ENCODE peak calls at places on chromosome 1, in ten cellular contexts. M is GM12865, D is AG04450, X is SK-N-SH, Y is heart right ventricle, I is tibial nerve, Q is fibroblast of the aortic adventitia, H is spleen, E is stomach, A is MM.1S. W is an unnamed sample.

GRCh38 chr1:163072658-163073057 is 3.5 kb downstream of the RGS4 start:
- DNase-seq in M (no peak), D (no peak), X (no peak), Y (no peak), I (no peak), Q (peak; percentile 69), H (no peak), E (no peak), A (no peak), W (no peak)

GRCh38 chr1:215113776-215114153 is 31.2 kb downstream of the KCNK2 start:
- DNase-seq in M (peak; percentile 7), D (no peak), X (no peak), Y (no peak), I (no peak), Q (no peak), H (no peak), E (no peak), A (no peak), W (peak; percentile 6)

GRCh38 chr1:28176492-28177470 is at the start of gene PTAFR:
- DNase-seq in M (peak; percentile 82), D (no peak), X (no peak), Y (peak; percentile 23), I (no peak), Q (no peak), H (peak; percentile 92), E (no peak), A (no peak), W (no peak)

GRCh38 chr1:213440766-213441165 is 389.7 kb downstream of the RPS6KC1 start:
- DNase-seq in M (no peak), D (no peak), X (no peak), Y (no peak), I (no peak), Q (no peak), H (no peak), E (no peak), A (no peak), W (no peak)

GRCh38 chr1:28240024-28240423 is 4.1 kb downstream of the ATP5IF1 start:
- DNase-seq in M (no peak), D (no peak), X (no peak), Y (no peak), I (no peak), Q (no peak), H (no peak), E (no peak), A (no peak), W (no peak)

GRCh38 chr1:21703318-21703963 is 34.3 kb upstream of the RAP1GAP start:
- DNase-seq in M (peak; percentile 50), D (peak; percentile 21), X (peak; percentile 49), Y (no peak), I (no peak), Q (peak; percentile 89), H (no peak), E (no peak), A (no peak), W (no peak)

GRCh38 chr1:55464550-55464949 is 249.4 kb upstream of the USP24 start:
- DNase-seq in M (no peak), D (no peak), X (no peak), Y (no peak), I (no peak), Q (no peak), H (no peak), E (no peak), A (no peak), W (no peak)

GRCh38 chr1:152110365-152110859 is 4.8 kb downstream of the TCHH start:
- DNase-seq in M (peak; percentile 50), D (no peak), X (no peak), Y (peak; percentile 31), I (no peak), Q (peak; percentile 48), H (peak; percentile 78), E (no peak), A (peak; percentile 38), W (no peak)

GRCh38 chr1:31510853-31511789 is 65.2 kb upstream of the TINAGL1 start:
- DNase-seq in M (no peak), D (no peak), X (no peak), Y (no peak), I (no peak), Q (no peak), H (no peak), E (no peak), A (no peak), W (no peak)

GRCh38 chr1:178506669-178507068 is 6.2 kb upstream of the TEX35 start:
- DNase-seq in M (no peak), D (no peak), X (no peak), Y (no peak), I (no peak), Q (no peak), H (no peak), E (peak; percentile 60), A (no peak), W (no peak)

GRCh38 chr1:26168410-26169167 is at the start of gene C1orf232:
- DNase-seq in M (no peak), D (no peak), X (no peak), Y (no peak), I (no peak), Q (no peak), H (no peak), E (no peak), A (no peak), W (no peak)

GRCh38 chr1:119316870-119317416 is 51.6 kb upstream of the HAO2 start:
- DNase-seq in M (no peak), D (no peak), X (peak; percentile 31), Y (no peak), I (no peak), Q (no peak), H (no peak), E (no peak), A (no peak), W (no peak)

GRCh38 chr1:71660417-71660816 is 579.6 kb upstream of the ZRANB2 start:
- DNase-seq in M (no peak), D (no peak), X (no peak), Y (no peak), I (no peak), Q (peak; percentile 37), H (no peak), E (no peak), A (no peak), W (peak; percentile 32)

GRCh38 chr1:231460614-231461013 is 38.5 kb upstream of the EGLN1 start:
- DNase-seq in M (peak; percentile 75), D (no peak), X (no peak), Y (no peak), I (no peak), Q (no peak), H (no peak), E (no peak), A (peak; percentile 69), W (no peak)

GRCh38 chr1:50959303-50959912 is 659 bp downstream of the FAF1 start:
- DNase-seq in M (peak; percentile 18), D (no peak), X (peak; percentile 41), Y (no peak), I (peak; percentile 12), Q (peak; percentile 42), H (no peak), E (no peak), A (no peak), W (no peak)

GRCh38 chr1:37890378-37891014 is 31.1 kb upstream of the MTF1 start:
- DNase-seq in M (peak; percentile 64), D (no peak), X (peak; percentile 56), Y (no peak), I (peak; percentile 28), Q (peak; percentile 45), H (no peak), E (no peak), A (no peak), W (peak; percentile 16)
- TF ChIP-seq CTCF in M (peak; percentile 45), D (peak; percentile 46), X (peak; percentile 70), Y (peak; percentile 58), I (peak; percentile 25), Q (peak; percentile 22), H (peak; percentile 65), E (peak; percentile 68), A (peak; percentile 37), W (peak; percentile 29)

GRCh38 chr1:13829152-13829769 is 129.3 kb downstream of the PRDM2 start:
- DNase-seq in M (no peak), D (no peak), X (peak; percentile 5), Y (no peak), I (no peak), Q (no peak), H (no peak), E (no peak), A (no peak), W (no peak)
- H3K4me3 ChIP-seq in M (no peak overlapping the region), D (no peak overlapping the region), X (no peak overlapping the region), Y (no peak overlapping the region), I (no peak overlapping the region), Q (no peak overlapping the region), H (no peak overlapping the region), E (no peak overlapping the region), A (peak overlapping the region; percentile 62), W (no peak overlapping the region)

DNA sequence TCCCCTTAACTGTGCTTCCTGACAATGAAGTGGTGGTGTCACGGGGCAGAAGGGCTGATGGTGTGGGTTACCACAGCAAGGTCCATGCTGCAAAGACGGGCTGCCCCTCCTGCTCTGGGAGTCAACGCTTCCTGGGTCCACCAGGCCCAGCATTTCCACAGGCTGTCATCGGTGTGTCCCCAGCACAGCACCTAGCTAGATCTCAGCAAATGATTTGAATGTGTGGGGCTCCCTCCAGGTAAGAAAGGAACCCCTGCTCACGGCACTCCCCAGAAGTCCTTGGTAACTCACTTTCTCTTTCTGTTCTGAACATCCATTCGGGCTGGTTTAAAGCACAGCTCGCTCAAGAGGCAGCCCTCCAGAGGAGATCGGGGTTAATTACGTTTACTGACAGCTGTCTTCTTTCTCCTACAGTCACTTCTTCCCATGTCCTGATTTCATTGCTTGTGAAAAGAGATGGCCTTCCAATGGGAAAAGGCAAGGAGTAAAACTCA is 27.3 kb downstream of the HIVEP3 start:
- DNase-seq in M (peak; percentile 88), D (no peak), X (peak; percentile 42), Y (no peak), I (no peak), Q (peak; percentile 51), H (no peak), E (peak; percentile 41), A (peak; percentile 93), W (no peak)
- TF ChIP-seq CTCF in M (peak; percentile 37), D (peak; percentile 33), X (peak; percentile 13), Y (peak; percentile 26), I (no peak), Q (peak; percentile 20), H (peak; percentile 26), E (no peak), A (peak; percentile 55), W (no peak)

GRCh38 chr1:154735801-154736163 is 127.8 kb upstream of the ADAR start:
- DNase-seq in M (no peak), D (no peak), X (no peak), Y (no peak), I (no peak), Q (no peak), H (no peak), E (no peak), A (no peak), W (no peak)

GRCh38 chr1:154735061-154735800 is 127.2 kb upstream of the ADAR start:
- DNase-seq in M (no peak), D (no peak), X (no peak), Y (no peak), I (no peak), Q (no peak), H (no peak), E (no peak), A (no peak), W (no peak)

GRCh38 chr1:154739654-154740053 is 130.4 kb downstream of the KCNN3 start:
- DNase-seq in M (no peak), D (no peak), X (no peak), Y (no peak), I (no peak), Q (no peak), H (no peak), E (no peak), A (no peak), W (no peak)

GRCh38 chr1:154733621-154734020 is 125.6 kb upstream of the ADAR start:
- DNase-seq in M (no peak), D (no peak), X (no peak), Y (no peak), I (no peak), Q (no peak), H (no peak), E (no peak), A (no peak), W (no peak)

GRCh38 chr1:154736840-154737239 is 128.9 kb upstream of the ADAR start:
- DNase-seq in M (no peak), D (peak; percentile 23), X (no peak), Y (no peak), I (no peak), Q (peak; percentile 77), H (no peak), E (no peak), A (no peak), W (no peak)
- H3K4me3 ChIP-seq in M (no peak overlapping the region), D (no peak overlapping the region), X (no peak overlapping the region), Y (no peak overlapping the region), I (no peak overlapping the region), Q (no peak overlapping the region), H (no peak overlapping the region), E (no peak overlapping the region), A (no peak overlapping the region), W (no peak overlapping the region)